ENCODE peak calls at places on chromosomes 1 and 21, in seven cellular contexts. B, S, U, Q, D, I and F are unnamed samples.

GRCh38 chr1:3799976-3800685 is 3.8 kb upstream of the LRRC47 start:
- DNase-seq in B (no peak), S (no peak), U (no peak), Q (no peak), D (peak), I (no peak), F (no peak)

GRCh38 chr1:197286634-197287033 is 18.6 kb downstream of the CRB1 start:
- DNase-seq in B (no peak), S (no peak), U (no peak), Q (no peak), D (no peak), I (no peak), F (no peak)

GRCh38 chr1:193700710-193701355 is 514.4 kb upstream of the B3GALT2 start:
- DNase-seq in B (no peak), S (no peak), U (no peak), Q (no peak), D (no peak), I (no peak), F (peak)

GRCh38 chr1:202007703-202008489 is 2.5 kb upstream of the ELF3 start:
- DNase-seq in B (no peak), S (peak), U (no peak), Q (no peak), D (peak), I (no peak), F (no peak)

GRCh38 chr1:29145739-29146437 is 22.2 kb upstream of the TMEM200B start:
- DNase-seq in B (no peak), S (no peak), U (peak), Q (no peak), D (no peak), I (no peak), F (peak)

GRCh38 chr21:36854391-36854790 is 112.1 kb downstream of the HLCS start:
- DNase-seq in B (no peak), S (no peak), U (no peak), Q (no peak), D (no peak), I (peak), F (no peak)

GRCh38 chr21:25949701-25950100 is 214.9 kb downstream of the GABPA start:
- DNase-seq in B (no peak), S (no peak), U (no peak), Q (no peak), D (no peak), I (no peak), F (no peak)

GRCh38 chr1:219174672-219175564 is 1.2 kb downstream of the LYPLAL1 start:
- DNase-seq in B (peak), S (no peak), U (peak), Q (peak), D (no peak), I (peak), F (peak)

GRCh38 chr21:31420988-31421387 is 76.9 kb upstream of the TIAM1 start:
- DNase-seq in B (no peak), S (no peak), U (no peak), Q (no peak), D (no peak), I (no peak), F (no peak)

GRCh38 chr1:169466259-169467230 is 19.2 kb downstream of the SLC19A2 start:
- DNase-seq in B (no peak), S (no peak), U (peak), Q (no peak), D (no peak), I (peak), F (no peak)

GRCh38 chr1:223844962-223845809 is 561 bp downstream of the TP53BP2 start:
- DNase-seq in B (peak), S (peak), U (no peak), Q (peak), D (peak), I (peak), F (no peak)

GRCh38 chr1:226424228-226425003 is 16.5 kb upstream of the PARP1 start:
- DNase-seq in B (no peak), S (peak), U (no peak), Q (no peak), D (no peak), I (peak), F (peak)

GRCh38 chr1:66476774-66477173 is 57.2 kb upstream of the SGIP1 start:
- DNase-seq in B (no peak), S (no peak), U (no peak), Q (no peak), D (no peak), I (no peak), F (no peak)

GRCh38 chr21:18603246-18603645 is 199.7 kb upstream of the TMPRSS15 start:
- DNase-seq in B (no peak), S (no peak), U (no peak), Q (no peak), D (no peak), I (no peak), F (peak)

GRCh38 chr1:104380003-104380402 is 630.3 kb downstream of the AMY1C start:
- DNase-seq in B (no peak), S (no peak), U (no peak), Q (no peak), D (no peak), I (no peak), F (no peak)

GRCh38 chr1:152107984-152108898 is 7.0 kb downstream of the TCHH start:
- DNase-seq in B (no peak), S (no peak), U (peak), Q (peak), D (no peak), I (no peak), F (no peak)

GRCh38 chr1:24920155-24920925 is 9.7 kb downstream of the RUNX3 start:
- DNase-seq in B (peak), S (no peak), U (peak), Q (no peak), D (no peak), I (peak), F (no peak)
- H3K4me3 ChIP-seq in B (peak), S (no peak), U (no peak), Q (no peak), D (peak), I (no peak), F (no peak)

DNA sequence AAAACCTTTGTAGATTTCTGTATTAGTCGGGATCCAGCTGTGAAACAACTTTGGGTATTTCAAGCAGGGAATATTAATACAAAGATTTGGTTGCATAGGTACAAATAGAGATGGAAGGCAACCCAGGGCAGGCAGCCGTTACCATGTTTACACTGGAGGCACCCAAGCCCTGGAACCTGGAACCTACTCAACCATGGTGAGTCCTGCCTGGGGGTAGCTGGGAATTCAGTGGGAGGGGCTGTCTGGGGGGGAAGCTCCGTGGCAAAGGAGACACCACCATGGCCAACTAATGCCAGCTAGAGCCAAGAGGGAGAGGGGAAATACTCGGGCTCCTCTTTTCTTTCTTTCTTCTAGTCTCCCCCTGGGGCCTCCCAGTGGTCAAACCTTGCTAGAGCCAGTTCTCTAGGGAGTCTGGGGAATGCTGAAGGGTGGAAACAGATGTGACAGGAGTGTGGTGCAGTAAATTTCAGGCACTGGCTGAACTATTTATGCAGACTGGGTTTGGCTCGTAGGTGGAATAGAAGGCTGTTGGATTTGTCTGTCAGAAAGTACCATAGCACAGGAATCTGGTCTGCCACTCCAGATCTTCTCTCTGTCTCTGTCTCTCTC is 91.9 kb upstream of the CACNA1E start:
- DNase-seq in B (no peak), S (no peak), U (no peak), Q (no peak), D (no peak), I (no peak), F (no peak)
- TF ChIP-seq CTCF in B (no peak), S (no peak), U (no peak), Q (no peak), D (no peak), I (peak), F (no peak)

GRCh38 chr1:50333595-50333974 is 89.7 kb downstream of the DMRTA2 start:
- DNase-seq in B (no peak), S (peak), U (no peak), Q (peak), D (peak), I (peak), F (no peak)
- H3K4me3 ChIP-seq in B (peak), S (peak), U (peak), Q (peak), D (peak), I (peak), F (peak)

DNA sequence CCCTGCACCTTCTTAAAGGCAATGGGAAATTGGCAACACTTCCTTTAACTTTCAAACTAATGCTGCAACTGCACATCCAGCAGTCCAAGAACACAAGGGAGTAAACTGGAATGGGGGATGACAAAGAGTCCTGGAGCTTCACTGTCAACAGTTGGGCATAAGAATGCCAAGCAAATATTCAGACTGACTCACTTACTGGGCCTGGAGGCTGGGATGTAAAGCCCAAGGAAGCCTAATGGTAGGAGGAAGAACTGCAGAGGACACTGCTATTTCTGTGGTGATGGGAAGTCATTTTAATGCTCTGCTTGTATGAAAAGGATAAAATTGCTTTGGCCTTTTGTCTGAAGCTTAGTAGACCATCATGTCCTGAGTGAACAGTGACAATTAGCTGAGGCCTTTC is 15.7 kb upstream of the DMRTA2 start:
- DNase-seq in B (no peak), S (no peak), U (no peak), Q (no peak), D (no peak), I (no peak), F (no peak)
- TF ChIP-seq CTCF in B (no peak), S (no peak), U (no peak), Q (no peak), D (no peak), I (peak), F (no peak)

DNA sequence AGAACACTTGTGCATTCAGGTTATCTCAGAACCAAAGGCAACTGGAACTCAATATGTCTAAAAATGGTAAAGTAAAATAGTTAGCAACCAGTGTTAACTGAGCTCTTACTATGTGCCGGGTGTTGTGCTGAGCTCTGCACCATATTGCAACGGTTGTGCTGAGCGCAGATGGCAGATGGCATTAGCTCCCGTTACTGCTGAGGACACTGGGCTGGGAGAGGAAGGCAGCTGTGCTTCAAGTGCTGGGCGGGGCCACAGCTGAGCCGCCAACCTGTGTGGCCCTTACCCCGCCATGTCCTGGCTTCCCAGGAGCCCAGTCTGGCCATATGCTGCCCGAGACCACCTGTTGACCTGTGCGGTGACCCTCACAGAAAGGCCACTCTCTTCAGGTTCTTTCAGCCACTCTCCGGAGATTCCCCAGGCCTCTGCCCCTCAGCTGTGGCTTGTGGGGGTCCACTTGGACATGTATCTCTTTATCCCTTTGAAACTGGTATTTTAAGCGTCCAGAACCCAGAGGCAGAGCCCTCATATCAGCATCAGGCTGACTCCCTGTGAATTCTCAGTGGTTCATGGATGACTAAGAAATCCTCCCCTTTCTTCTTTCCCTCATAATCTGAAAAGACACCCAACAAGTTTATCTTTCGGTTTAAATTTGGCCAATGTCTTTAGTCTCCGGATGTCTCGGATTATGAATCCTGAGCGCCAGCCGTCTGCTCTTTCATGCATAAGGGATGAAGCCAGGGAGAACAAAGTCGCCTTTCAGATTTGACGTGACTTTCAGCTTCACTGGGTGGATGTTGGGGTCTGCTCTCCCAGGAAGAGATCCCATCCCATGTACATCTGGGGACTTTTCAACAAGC is 26.4 kb downstream of the LDLRAP1 start:
- DNase-seq in B (no peak), S (no peak), U (no peak), Q (no peak), D (no peak), I (no peak), F (no peak)
- H3K4me3 ChIP-seq in B (no peak), S (no peak), U (no peak), Q (no peak), D (no peak), I (no peak), F (no peak)

DNA sequence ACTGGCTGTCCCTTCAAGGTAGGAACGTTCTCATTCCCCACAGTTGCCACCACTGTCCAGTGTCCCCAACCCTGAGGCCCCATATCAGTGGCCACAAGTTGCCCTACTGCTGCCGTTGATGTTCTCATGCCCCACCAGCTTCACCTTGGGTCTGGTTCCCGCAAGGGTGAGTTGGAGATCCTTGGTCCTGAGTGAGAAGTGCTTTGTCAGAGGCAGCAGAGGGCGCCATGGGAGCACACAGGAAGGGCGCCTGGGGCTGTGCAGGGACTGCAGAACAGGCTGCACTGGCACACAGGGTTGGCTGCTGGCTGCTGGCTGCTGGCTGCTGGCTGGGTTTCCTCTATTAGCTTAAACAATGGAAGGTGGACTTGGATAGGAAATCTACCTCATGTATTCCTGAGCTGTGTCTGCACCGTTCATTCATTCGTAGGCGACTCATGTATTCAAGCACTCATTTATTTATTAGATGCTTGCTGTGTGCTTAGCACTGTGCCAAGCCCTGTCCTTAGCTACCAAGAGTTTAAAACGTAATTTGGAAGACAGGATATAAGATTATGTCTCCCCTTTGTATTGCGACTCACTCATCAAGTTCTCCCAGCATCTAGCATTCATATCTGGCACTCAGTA is 2.1 kb upstream of the S100A9 start:
- DNase-seq in B (peak), S (peak), U (peak), Q (no peak), D (peak), I (peak), F (no peak)
- TF ChIP-seq CTCF in B (no peak), S (peak), U (peak), Q (peak), D (peak), I (peak), F (peak)

GRCh38 chr1:14777516-14778506 is 179.3 kb downstream of the KAZN start:
- DNase-seq in B (no peak), S (no peak), U (no peak), Q (no peak), D (no peak), I (no peak), F (peak)
- H3K4me3 ChIP-seq in B (no peak), S (no peak), U (no peak), Q (no peak), D (no peak), I (no peak), F (no peak)